ENCODE peak calls at places on chromosomes 4 and X, in six cellular contexts. One of them, this sample, is unnamed.

GRCh38 chr4:70747874-70748273 is 26.1 kb downstream of the RUFY3 start:
- DNase-seq in uterus: no peak
- DNase-seq in GM12891: no peak
- DNase-seq in IMR-90: peak; percentile 81
- DNase-seq in A549: no peak
- DNase-seq in NB4: peak; percentile 6
- DNase-seq in this sample: no peak

GRCh38 chr4:140996757-140997156 is 136.5 kb downstream of the RNF150 start:
- DNase-seq in uterus: no peak
- DNase-seq in GM12891: no peak
- DNase-seq in IMR-90: peak; percentile 78
- DNase-seq in A549: no peak
- DNase-seq in NB4: no peak
- DNase-seq in this sample: no peak

GRCh38 chr4:173501592-173502150 is 28.4 kb downstream of the HAND2 start:
- DNase-seq in uterus: no peak
- DNase-seq in GM12891: no peak
- DNase-seq in IMR-90: no peak
- DNase-seq in A549: no peak
- DNase-seq in NB4: no peak
- DNase-seq in this sample: no peak

GRCh38 chr4:174156239-174156826 is 127.1 kb downstream of the FBXO8 start:
- DNase-seq in uterus: no peak
- DNase-seq in GM12891: no peak
- DNase-seq in IMR-90: peak; percentile 38
- DNase-seq in A549: peak; percentile 60
- DNase-seq in NB4: peak; percentile 51
- DNase-seq in this sample: no peak

GRCh38 chrX:107751127-107751526 is 24.5 kb downstream of the TSC22D3 start:
- DNase-seq in uterus: no peak
- DNase-seq in GM12891: no peak
- DNase-seq in IMR-90: no peak
- DNase-seq in A549: no peak
- DNase-seq in NB4: no peak
- DNase-seq in this sample: no peak

GRCh38 chrX:13013353-13014110 is 30.9 kb downstream of the FAM9C start:
- DNase-seq in uterus: peak; percentile 23
- DNase-seq in GM12891: peak; percentile 16
- DNase-seq in IMR-90: no peak
- DNase-seq in A549: peak; percentile 40
- DNase-seq in NB4: peak; percentile 92
- DNase-seq in this sample: no peak

GRCh38 chr4:58665649-58666048 is 1555.5 kb upstream of the IGFBP7 start:
- DNase-seq in uterus: no peak
- DNase-seq in GM12891: no peak
- DNase-seq in IMR-90: no peak
- DNase-seq in A549: no peak
- DNase-seq in NB4: no peak
- DNase-seq in this sample: no peak

GRCh38 chr4:77631276-77631675 is 25.7 kb downstream of the CXCL13 start:
- DNase-seq in uterus: no peak
- DNase-seq in GM12891: no peak
- DNase-seq in IMR-90: no peak
- DNase-seq in A549: no peak
- DNase-seq in NB4: no peak
- DNase-seq in this sample: no peak

GRCh38 chrX:57286507-57287251 is at the start of gene FAAH2:
- DNase-seq in uterus: no peak
- DNase-seq in GM12891: peak; percentile 8
- DNase-seq in IMR-90: no peak
- DNase-seq in A549: peak; percentile 30
- DNase-seq in NB4: no peak
- DNase-seq in this sample: no peak

GRCh38 chr4:183639291-183639690 is 19.7 kb downstream of the RWDD4 start:
- DNase-seq in uterus: no peak
- DNase-seq in GM12891: no peak
- DNase-seq in IMR-90: peak; percentile 24
- DNase-seq in A549: no peak
- DNase-seq in NB4: no peak
- DNase-seq in this sample: no peak

GRCh38 chr4:150087007-150087406 is 8.8 kb downstream of the DCLK2 start:
- DNase-seq in uterus: no peak
- DNase-seq in GM12891: no peak
- DNase-seq in IMR-90: no peak
- DNase-seq in A549: no peak
- DNase-seq in NB4: no peak
- DNase-seq in this sample: no peak

GRCh38 chr4:113300384-113301011 is 251.0 kb downstream of the ANK2 start:
- DNase-seq in uterus: peak; percentile 39
- DNase-seq in GM12891: no peak
- DNase-seq in IMR-90: peak; percentile 90
- DNase-seq in A549: peak; percentile 47
- DNase-seq in NB4: no peak
- DNase-seq in this sample: peak; percentile 9

GRCh38 chr4:77127837-77128621 is 29.0 kb upstream of the CCNG2 start:
- DNase-seq in uterus: no peak
- DNase-seq in GM12891: no peak
- DNase-seq in IMR-90: no peak
- DNase-seq in A549: no peak
- DNase-seq in NB4: peak; percentile 9
- DNase-seq in this sample: no peak

GRCh38 chr4:3873446-3874415 is 107.5 kb downstream of the ADRA2C start:
- DNase-seq in uterus: no peak
- DNase-seq in GM12891: no peak
- DNase-seq in IMR-90: no peak
- DNase-seq in A549: peak; percentile 16
- DNase-seq in NB4: no peak
- DNase-seq in this sample: no peak

GRCh38 chrX:154490021-154490413 is 412 bp downstream of the SLC10A3 start:
- DNase-seq in uterus: peak; percentile 58
- DNase-seq in GM12891: no peak
- DNase-seq in IMR-90: peak; percentile 45
- DNase-seq in A549: peak; percentile 22
- DNase-seq in NB4: peak; percentile 58
- DNase-seq in this sample: no peak

GRCh38 chrX:154487518-154488290 is 1.3 kb upstream of the UBL4A start:
- DNase-seq in uterus: no peak
- DNase-seq in GM12891: no peak
- DNase-seq in IMR-90: no peak
- DNase-seq in A549: no peak
- DNase-seq in NB4: no peak
- DNase-seq in this sample: no peak

GRCh38 chrX:154489182-154489581 is 1.2 kb downstream of the SLC10A3 start:
- DNase-seq in uterus: no peak
- DNase-seq in GM12891: no peak
- DNase-seq in IMR-90: no peak
- DNase-seq in A549: no peak
- DNase-seq in NB4: no peak
- DNase-seq in this sample: no peak

GRCh38 chrX:154488336-154489075 is 1.9 kb downstream of the SLC10A3 start:
- DNase-seq in uterus: no peak
- DNase-seq in GM12891: no peak
- DNase-seq in IMR-90: no peak
- DNase-seq in A549: no peak
- DNase-seq in NB4: no peak
- DNase-seq in this sample: no peak

GRCh38 chrX:154490414-154491083 is at the start of gene SLC10A3:
- DNase-seq in uterus: peak; percentile 91
- DNase-seq in GM12891: peak; percentile 85
- DNase-seq in IMR-90: peak; percentile 92
- DNase-seq in A549: peak; percentile 95
- DNase-seq in NB4: peak; percentile 96
- DNase-seq in this sample: peak; percentile 95
- TF ChIP-seq POLR2A in uterus: peak; percentile 94
- TF ChIP-seq POLR2A in GM12891: peak; percentile 85
- TF ChIP-seq POLR2A in IMR-90: peak; percentile 95
- TF ChIP-seq POLR2A in A549: peak; percentile 90
- TF ChIP-seq POLR2A in NB4: peak; percentile 81
- TF ChIP-seq POLR2A in this sample: peak; percentile 93

GRCh38 chr4:992297-993110 is 700 bp downstream of the SLC26A1 start:
- DNase-seq in uterus: no peak
- DNase-seq in GM12891: no peak
- DNase-seq in IMR-90: peak; percentile 30
- DNase-seq in A549: peak; percentile 74
- DNase-seq in NB4: no peak
- DNase-seq in this sample: no peak
- TF ChIP-seq POLR2A in uterus: no peak
- TF ChIP-seq POLR2A in GM12891: no peak
- TF ChIP-seq POLR2A in IMR-90: no peak
- TF ChIP-seq POLR2A in A549: no peak
- TF ChIP-seq POLR2A in NB4: no peak
- TF ChIP-seq POLR2A in this sample: no peak

GRCh38 chr4:39037491-39037825 is 5.2 kb upstream of the TMEM156 start:
- DNase-seq in uterus: no peak
- DNase-seq in GM12891: no peak
- DNase-seq in IMR-90: peak; percentile 68
- DNase-seq in A549: peak; percentile 33
- DNase-seq in NB4: no peak
- DNase-seq in this sample: no peak
- TF ChIP-seq POLR2A in uterus: no peak
- TF ChIP-seq POLR2A in GM12891: no peak
- TF ChIP-seq POLR2A in IMR-90: no peak
- TF ChIP-seq POLR2A in A549: no peak
- TF ChIP-seq POLR2A in NB4: no peak
- TF ChIP-seq POLR2A in this sample: no peak

GRCh38 chr4:117678861-117679260 is 355.4 kb upstream of the NDST3 start:
- DNase-seq in uterus: no peak
- DNase-seq in GM12891: no peak
- DNase-seq in IMR-90: no peak
- DNase-seq in A549: no peak
- DNase-seq in NB4: no peak
- DNase-seq in this sample: no peak
- TF ChIP-seq POLR2A in uterus: no peak
- TF ChIP-seq POLR2A in GM12891: no peak
- TF ChIP-seq POLR2A in IMR-90: no peak
- TF ChIP-seq POLR2A in A549: no peak
- TF ChIP-seq POLR2A in NB4: no peak
- TF ChIP-seq POLR2A in this sample: no peak

DNA sequence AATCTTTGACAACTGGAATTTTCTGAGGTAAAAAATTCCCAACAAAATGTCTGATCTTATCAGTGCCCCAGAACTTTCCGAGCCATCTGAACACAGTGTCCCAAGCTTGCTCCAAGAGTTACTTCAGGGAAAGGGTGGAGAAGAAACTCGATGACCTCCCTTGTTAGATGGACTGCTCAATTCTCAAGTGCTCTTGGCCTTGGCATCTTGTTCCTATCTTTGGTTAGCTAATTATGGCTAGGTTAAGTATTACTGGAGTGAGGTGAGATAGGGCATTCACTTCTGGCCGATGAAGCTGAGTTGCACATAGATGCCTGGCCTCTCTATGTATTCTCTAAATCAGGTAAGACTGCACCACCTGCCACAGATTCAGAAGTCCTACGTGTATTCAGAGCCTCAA is 9.1 kb upstream of the S100G start:
- DNase-seq in uterus: no peak
- DNase-seq in GM12891: no peak
- DNase-seq in IMR-90: no peak
- DNase-seq in A549: no peak
- DNase-seq in NB4: no peak
- DNase-seq in this sample: no peak
- TF ChIP-seq POLR2A in uterus: no peak
- TF ChIP-seq POLR2A in GM12891: no peak
- TF ChIP-seq POLR2A in IMR-90: no peak
- TF ChIP-seq POLR2A in A549: no peak
- TF ChIP-seq POLR2A in NB4: no peak
- TF ChIP-seq POLR2A in this sample: no peak

DNA sequence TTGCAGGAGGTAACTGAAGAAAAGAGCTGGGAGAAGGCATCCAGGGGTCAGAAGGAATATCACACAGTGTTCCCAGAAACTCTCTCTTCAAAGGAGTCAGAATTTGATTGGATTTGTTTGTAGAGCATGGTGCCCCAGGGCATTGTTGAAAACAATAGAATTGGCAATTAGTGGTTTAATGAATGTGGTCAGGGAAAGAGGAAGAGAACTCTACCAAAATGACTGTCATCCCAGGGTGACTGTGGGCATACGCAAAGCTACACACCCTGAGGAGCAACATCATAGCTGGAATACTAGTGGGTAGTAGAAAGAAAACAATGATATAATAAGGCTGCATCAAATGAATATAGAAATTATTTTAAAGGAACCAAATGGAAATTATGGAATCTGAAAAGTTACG is 21.5 kb downstream of the TNIP2 start:
- DNase-seq in uterus: no peak
- DNase-seq in GM12891: no peak
- DNase-seq in IMR-90: no peak
- DNase-seq in A549: no peak
- DNase-seq in NB4: peak; percentile 47
- DNase-seq in this sample: no peak
- TF ChIP-seq POLR2A in uterus: no peak
- TF ChIP-seq POLR2A in GM12891: no peak
- TF ChIP-seq POLR2A in IMR-90: no peak
- TF ChIP-seq POLR2A in A549: no peak
- TF ChIP-seq POLR2A in NB4: no peak
- TF ChIP-seq POLR2A in this sample: no peak

DNA sequence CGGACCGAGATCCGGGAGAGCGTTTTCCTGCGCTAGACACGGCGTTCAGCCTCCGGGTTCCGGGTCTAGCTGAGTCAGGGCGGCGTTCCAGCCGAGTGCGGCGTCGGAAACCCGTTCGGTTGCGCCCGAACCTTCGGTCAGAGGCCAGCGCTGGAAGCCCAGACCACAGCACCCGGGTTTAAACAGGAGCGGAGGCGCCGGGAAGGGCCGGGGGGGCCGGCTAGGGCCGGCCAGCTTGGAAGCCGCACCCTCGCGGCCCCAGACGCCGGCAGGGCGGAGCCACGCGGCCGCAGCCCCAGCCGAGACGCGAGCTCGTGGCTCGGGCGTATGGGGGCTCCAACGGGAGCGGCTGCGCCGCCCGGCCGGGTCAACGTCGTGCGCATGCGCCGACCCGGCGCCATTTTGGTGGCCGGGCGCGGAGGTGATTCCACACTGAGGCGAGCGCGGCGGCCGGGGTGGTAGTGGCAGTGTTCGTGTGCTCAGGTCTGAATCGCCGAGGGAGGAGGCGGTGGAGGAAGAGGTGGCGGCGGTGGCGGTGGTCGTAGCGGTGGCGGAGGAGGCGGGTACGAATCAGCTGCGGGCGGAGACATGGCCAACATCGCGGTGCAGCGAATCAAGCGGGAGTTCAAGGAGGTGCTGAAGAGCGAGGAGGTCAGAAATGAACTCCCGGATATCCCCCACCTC is at the start of gene UBE2K:
- DNase-seq in uterus: peak; percentile 91
- DNase-seq in GM12891: peak; percentile 82
- DNase-seq in IMR-90: peak; percentile 82
- DNase-seq in A549: peak; percentile 81
- DNase-seq in NB4: peak; percentile 96
- DNase-seq in this sample: peak; percentile 72
- TF ChIP-seq POLR2A in uterus: peak; percentile 85
- TF ChIP-seq POLR2A in GM12891: peak; percentile 84
- TF ChIP-seq POLR2A in IMR-90: peak; percentile 67
- TF ChIP-seq POLR2A in A549: peak; percentile 79
- TF ChIP-seq POLR2A in NB4: peak; percentile 99
- TF ChIP-seq POLR2A in this sample: peak; percentile 94

This sample was measured in H54.